ENCODE peak calls at places on chromosomes 7 and 10, in ten cellular contexts. U, L, Z, D, S, A, V, B, J and H are unnamed samples.
A peak's percentile ranks its signal among the peaks of the same experiment; 100 is the strongest.

GRCh38 chr7:69517985-69518731 is 80.1 kb upstream of the AUTS2 start:
- DNase-seq in U (no peak), L (no peak), Z (no peak), D (no peak), S (peak; percentile 3), A (peak; percentile 40), V (peak; percentile 10), B (no peak), J (no peak), H (peak; percentile 3)

GRCh38 chr10:87000491-87000890 is 19.6 kb upstream of the FAM25A start:
- DNase-seq in U (no peak), L (peak; percentile 60), Z (peak; percentile 28), D (no peak), S (no peak), A (no peak), V (no peak), B (no peak), J (no peak), H (no peak)

GRCh38 chr7:80611779-80612178 is 26.7 kb upstream of the CD36 start:
- DNase-seq in U (no peak), L (peak; percentile 47), Z (peak; percentile 86), D (peak; percentile 61), S (no peak), A (no peak), V (no peak), B (peak; percentile 2), J (no peak), H (peak; percentile 32)

GRCh38 chr7:7256731-7257274 is 74.5 kb downstream of the C1GALT1 start:
- DNase-seq in U (no peak), L (no peak), Z (no peak), D (no peak), S (no peak), A (peak; percentile 29), V (no peak), B (no peak), J (no peak), H (no peak)

GRCh38 chr10:100909506-100910260 is 3.1 kb upstream of the SLF2 start:
- DNase-seq in U (peak; percentile 55), L (peak; percentile 36), Z (peak; percentile 37), D (no peak), S (no peak), A (no peak), V (no peak), B (no peak), J (no peak), H (no peak)

GRCh38 chr7:100432621-100433275 is 3.1 kb downstream of the MEPCE start:
- DNase-seq in U (no peak), L (no peak), Z (no peak), D (no peak), S (no peak), A (no peak), V (no peak), B (no peak), J (no peak), H (no peak)

GRCh38 chr7:5689716-5690115 is 91.7 kb downstream of the RNF216 start:
- DNase-seq in U (no peak), L (no peak), Z (peak; percentile 60), D (no peak), S (no peak), A (no peak), V (no peak), B (no peak), J (no peak), H (no peak)

GRCh38 chr10:94320285-94320914 is 42.3 kb downstream of the NOC3L start:
- DNase-seq in U (peak; percentile 86), L (peak; percentile 49), Z (peak; percentile 68), D (peak; percentile 43), S (peak; percentile 50), A (peak; percentile 43), V (peak; percentile 14), B (peak; percentile 59), J (peak; percentile 66), H (peak; percentile 46)

GRCh38 chr7:98974906-98975816 is 96.8 kb downstream of the TRRAP start:
- DNase-seq in U (no peak), L (no peak), Z (peak; percentile 6), D (no peak), S (no peak), A (peak; percentile 77), V (no peak), B (no peak), J (no peak), H (no peak)

GRCh38 chr7:44077681-44078091 is 4.6 kb downstream of the POLM start:
- DNase-seq in U (no peak), L (no peak), Z (no peak), D (no peak), S (no peak), A (no peak), V (no peak), B (no peak), J (no peak), H (no peak)

GRCh38 chr10:11819027-11819426 is 4.1 kb upstream of the PROSER2 start:
- DNase-seq in U (no peak), L (no peak), Z (no peak), D (no peak), S (no peak), A (no peak), V (no peak), B (no peak), J (no peak), H (no peak)